ENCODE peak calls at places on chromosome 20, in seven cellular contexts. One of them, this sample, is unnamed.

GRCh38 chr20:6657111-6657510 is 110.4 kb upstream of the BMP2 start:
- DNase-seq in fibroblast of mammary gland: no peak
- DNase-seq in GM04504: no peak
- DNase-seq in nucleus accumbens: no peak
- DNase-seq in D341Med: no peak
- DNase-seq in mammary epithelial cell: no peak
- DNase-seq in ovary: no peak
- DNase-seq in this sample: no peak

GRCh38 chr20:39446397-39446796 is 484.3 kb downstream of the DHX35 start:
- DNase-seq in mammary epithelial cell: no peak
- DNase-seq in D341Med: no peak
- DNase-seq in nucleus accumbens: no peak
- DNase-seq in GM04504: no peak
- DNase-seq in fibroblast of mammary gland: no peak
- DNase-seq in ovary: no peak
- DNase-seq in this sample: no peak

GRCh38 chr20:61771805-61772350 is 293.8 kb downstream of the TAF4 start:
- DNase-seq in mammary epithelial cell: no peak
- DNase-seq in D341Med: no peak
- DNase-seq in fibroblast of mammary gland: no peak
- DNase-seq in ovary: no peak
- DNase-seq in GM04504: no peak
- DNase-seq in nucleus accumbens: no peak
- DNase-seq in this sample: no peak

GRCh38 chr20:48633620-48634257 is 194.1 kb downstream of the PREX1 start:
- DNase-seq in D341Med: no peak
- DNase-seq in GM04504: no peak
- DNase-seq in nucleus accumbens: no peak
- DNase-seq in fibroblast of mammary gland: no peak
- DNase-seq in ovary: no peak
- DNase-seq in mammary epithelial cell: no peak
- DNase-seq in this sample: no peak

GRCh38 chr20:62762801-62763368 is 33.4 kb upstream of the MRGBP start:
- DNase-seq in mammary epithelial cell: no peak
- DNase-seq in fibroblast of mammary gland: no peak
- DNase-seq in D341Med: no peak
- DNase-seq in ovary: no peak
- DNase-seq in nucleus accumbens: no peak
- DNase-seq in GM04504: no peak
- DNase-seq in this sample: no peak

GRCh38 chr20:44495802-44496481 is 20.3 kb downstream of the TTPAL start:
- DNase-seq in fibroblast of mammary gland: peak; percentile 100
- DNase-seq in GM04504: peak; percentile 98
- DNase-seq in nucleus accumbens: peak; percentile 6
- DNase-seq in mammary epithelial cell: peak; percentile 99
- DNase-seq in D341Med: no peak
- DNase-seq in ovary: no peak
- DNase-seq in this sample: peak; percentile 82

GRCh38 chr20:12086359-12086758 is 168.7 kb downstream of the BTBD3 start:
- DNase-seq in GM04504: no peak
- DNase-seq in D341Med: no peak
- DNase-seq in nucleus accumbens: no peak
- DNase-seq in mammary epithelial cell: no peak
- DNase-seq in fibroblast of mammary gland: peak; percentile 20
- DNase-seq in ovary: no peak
- DNase-seq in this sample: no peak

GRCh38 chr20:37406010-37406998 is 60.4 kb downstream of the SRC start:
- DNase-seq in ovary: peak; percentile 72
- DNase-seq in fibroblast of mammary gland: no peak
- DNase-seq in GM04504: no peak
- DNase-seq in D341Med: peak; percentile 88
- DNase-seq in mammary epithelial cell: peak; percentile 18
- DNase-seq in nucleus accumbens: peak; percentile 29
- DNase-seq in this sample: no peak

GRCh38 chr20:20457392-20458126 is 89.7 kb downstream of the INSM1 start:
- DNase-seq in nucleus accumbens: no peak
- DNase-seq in fibroblast of mammary gland: peak; percentile 56
- DNase-seq in GM04504: no peak
- DNase-seq in D341Med: no peak
- DNase-seq in ovary: no peak
- DNase-seq in mammary epithelial cell: no peak
- DNase-seq in this sample: no peak

GRCh38 chr20:62246872-62247652 is 8.7 kb downstream of the OSBPL2 start:
- DNase-seq in nucleus accumbens: no peak
- DNase-seq in mammary epithelial cell: no peak
- DNase-seq in fibroblast of mammary gland: no peak
- DNase-seq in D341Med: no peak
- DNase-seq in GM04504: no peak
- DNase-seq in ovary: no peak
- DNase-seq in this sample: no peak

GRCh38 chr20:57690525-57690924 is 19.3 kb downstream of the PMEPA1 start:
- DNase-seq in ovary: no peak
- DNase-seq in GM04504: no peak
- DNase-seq in nucleus accumbens: no peak
- DNase-seq in mammary epithelial cell: no peak
- DNase-seq in fibroblast of mammary gland: no peak
- DNase-seq in D341Med: no peak
- DNase-seq in this sample: no peak

GRCh38 chr20:57208198-57208597 is 58.2 kb downstream of the BMP7 start:
- DNase-seq in GM04504: no peak
- DNase-seq in fibroblast of mammary gland: peak; percentile 28
- DNase-seq in nucleus accumbens: no peak
- DNase-seq in ovary: no peak
- DNase-seq in D341Med: no peak
- DNase-seq in mammary epithelial cell: peak; percentile 68
- DNase-seq in this sample: no peak

GRCh38 chr20:51480507-51481270 is 61.8 kb downstream of the NFATC2 start:
- DNase-seq in nucleus accumbens: no peak
- DNase-seq in D341Med: no peak
- DNase-seq in ovary: no peak
- DNase-seq in mammary epithelial cell: no peak
- DNase-seq in GM04504: no peak
- DNase-seq in fibroblast of mammary gland: no peak
- DNase-seq in this sample: no peak

GRCh38 chr20:41011551-41012067 is 17.0 kb upstream of the TOP1 start:
- DNase-seq in D341Med: no peak
- DNase-seq in GM04504: no peak
- DNase-seq in mammary epithelial cell: no peak
- DNase-seq in ovary: no peak
- DNase-seq in fibroblast of mammary gland: no peak
- DNase-seq in nucleus accumbens: no peak
- DNase-seq in this sample: no peak

GRCh38 chr20:5835870-5836269 is 85.7 kb downstream of the SHLD1 start:
- DNase-seq in nucleus accumbens: no peak
- DNase-seq in D341Med: no peak
- DNase-seq in fibroblast of mammary gland: peak; percentile 51
- DNase-seq in ovary: no peak
- DNase-seq in mammary epithelial cell: no peak
- DNase-seq in GM04504: peak; percentile 24
- DNase-seq in this sample: peak; percentile 36

GRCh38 chr20:62122659-62123449 is 579 bp downstream of the LSM14B start:
- DNase-seq in mammary epithelial cell: peak; percentile 35
- DNase-seq in D341Med: peak; percentile 82
- DNase-seq in nucleus accumbens: no peak
- DNase-seq in fibroblast of mammary gland: peak; percentile 49
- DNase-seq in GM04504: no peak
- DNase-seq in ovary: peak; percentile 71
- DNase-seq in this sample: peak; percentile 63

GRCh38 chr20:47392721-47393073 is 36.2 kb upstream of the ZMYND8 start:
- DNase-seq in D341Med: no peak
- DNase-seq in fibroblast of mammary gland: peak; percentile 82
- DNase-seq in ovary: no peak
- DNase-seq in GM04504: no peak
- DNase-seq in mammary epithelial cell: peak; percentile 96
- DNase-seq in nucleus accumbens: no peak
- DNase-seq in this sample: no peak

GRCh38 chr20:14334306-14334930 is 3.0 kb downstream of the FLRT3 start:
- DNase-seq in mammary epithelial cell: peak; percentile 70
- DNase-seq in D341Med: peak; percentile 42
- DNase-seq in ovary: peak; percentile 50
- DNase-seq in nucleus accumbens: peak; percentile 47
- DNase-seq in GM04504: no peak
- DNase-seq in fibroblast of mammary gland: peak; percentile 60
- DNase-seq in this sample: peak; percentile 69

GRCh38 chr20:24732076-24732475 is 217.0 kb upstream of the CST7 start:
- DNase-seq in mammary epithelial cell: no peak
- DNase-seq in ovary: no peak
- DNase-seq in GM04504: no peak
- DNase-seq in nucleus accumbens: no peak
- DNase-seq in fibroblast of mammary gland: no peak
- DNase-seq in D341Med: no peak
- DNase-seq in this sample: no peak

GRCh38 chr20:8774412-8774811 is 294.5 kb upstream of the PLCB4 start:
- DNase-seq in nucleus accumbens: no peak
- DNase-seq in D341Med: no peak
- DNase-seq in ovary: no peak
- DNase-seq in fibroblast of mammary gland: peak; percentile 11
- DNase-seq in GM04504: no peak
- DNase-seq in mammary epithelial cell: no peak
- DNase-seq in this sample: no peak